ENCODE peak calls at places on chromosomes 1 and 21, in seven cellular contexts. One of them, this sample, is unnamed. For H3K4me1, the result is how much of the 10 kb centered on the place peaks cover.

GRCh38 chr21:38979271-38980196 is 173.8 kb downstream of the ETS2 start:
- DNase-seq in tibial artery: no peak
- DNase-seq in tibial nerve: no peak
- DNase-seq in CD8-positive, alpha-beta T cell: no peak
- DNase-seq in heart left ventricle: no peak
- DNase-seq in heart right ventricle: no peak
- DNase-seq in MM.1S: no peak
- DNase-seq in this sample: no peak

GRCh38 chr1:64920936-64921589 is 45.3 kb downstream of the JAK1 start:
- DNase-seq in tibial artery: no peak
- DNase-seq in tibial nerve: no peak
- DNase-seq in CD8-positive, alpha-beta T cell: no peak
- DNase-seq in heart left ventricle: no peak
- DNase-seq in heart right ventricle: no peak
- DNase-seq in MM.1S: no peak
- DNase-seq in this sample: no peak

GRCh38 chr1:19272064-19272463 is 16.5 kb downstream of the AKR7A3 start:
- DNase-seq in tibial artery: no peak
- DNase-seq in tibial nerve: no peak
- DNase-seq in CD8-positive, alpha-beta T cell: no peak
- DNase-seq in heart left ventricle: no peak
- DNase-seq in heart right ventricle: no peak
- DNase-seq in MM.1S: no peak
- DNase-seq in this sample: peak

GRCh38 chr1:236051107-236051885 is 13.6 kb downstream of the NID1 start:
- DNase-seq in tibial artery: no peak
- DNase-seq in tibial nerve: no peak
- DNase-seq in CD8-positive, alpha-beta T cell: no peak
- DNase-seq in heart left ventricle: no peak
- DNase-seq in heart right ventricle: peak
- DNase-seq in MM.1S: no peak
- DNase-seq in this sample: peak

GRCh38 chr1:4515727-4516289 is 138.6 kb upstream of the AJAP1 start:
- DNase-seq in tibial artery: no peak
- DNase-seq in tibial nerve: no peak
- DNase-seq in CD8-positive, alpha-beta T cell: no peak
- DNase-seq in heart left ventricle: no peak
- DNase-seq in heart right ventricle: no peak
- DNase-seq in MM.1S: no peak
- DNase-seq in this sample: peak

GRCh38 chr21:42063206-42063577 is 7.9 kb upstream of the UMODL1 start:
- DNase-seq in tibial artery: no peak
- DNase-seq in tibial nerve: no peak
- DNase-seq in CD8-positive, alpha-beta T cell: peak
- DNase-seq in heart left ventricle: no peak
- DNase-seq in heart right ventricle: no peak
- DNase-seq in MM.1S: peak
- DNase-seq in this sample: peak

GRCh38 chr1:151007853-151008243 is 401 bp upstream of the PRUNE1 start:
- DNase-seq in tibial artery: no peak
- DNase-seq in tibial nerve: no peak
- DNase-seq in CD8-positive, alpha-beta T cell: no peak
- DNase-seq in heart left ventricle: no peak
- DNase-seq in heart right ventricle: no peak
- DNase-seq in MM.1S: no peak
- DNase-seq in this sample: no peak

GRCh38 chr1:59972216-59972924 is 45.8 kb upstream of the CYP2J2 start:
- DNase-seq in tibial artery: no peak
- DNase-seq in tibial nerve: no peak
- DNase-seq in CD8-positive, alpha-beta T cell: no peak
- DNase-seq in heart left ventricle: no peak
- DNase-seq in heart right ventricle: no peak
- DNase-seq in MM.1S: no peak
- DNase-seq in this sample: no peak

GRCh38 chr1:26285366-26286063 is 5.6 kb downstream of the SH3BGRL3 start:
- DNase-seq in tibial artery: no peak
- DNase-seq in tibial nerve: no peak
- DNase-seq in CD8-positive, alpha-beta T cell: no peak
- DNase-seq in heart left ventricle: no peak
- DNase-seq in heart right ventricle: no peak
- DNase-seq in MM.1S: no peak
- DNase-seq in this sample: peak

GRCh38 chr1:188225975-188226374 is 1397.2 kb downstream of the PLA2G4A start:
- DNase-seq in tibial artery: no peak
- DNase-seq in tibial nerve: no peak
- DNase-seq in CD8-positive, alpha-beta T cell: no peak
- DNase-seq in heart left ventricle: no peak
- DNase-seq in heart right ventricle: no peak
- DNase-seq in MM.1S: no peak
- DNase-seq in this sample: no peak

GRCh38 chr1:246588322-246588721 is 22.1 kb downstream of the CNST start:
- DNase-seq in tibial artery: no peak
- DNase-seq in tibial nerve: no peak
- DNase-seq in CD8-positive, alpha-beta T cell: no peak
- DNase-seq in heart left ventricle: no peak
- DNase-seq in heart right ventricle: no peak
- DNase-seq in MM.1S: no peak
- DNase-seq in this sample: no peak

GRCh38 chr1:9128161-9128519 is 762 bp downstream of the GPR157 start:
- DNase-seq in tibial artery: peak
- DNase-seq in tibial nerve: no peak
- DNase-seq in CD8-positive, alpha-beta T cell: no peak
- DNase-seq in heart left ventricle: peak
- DNase-seq in heart right ventricle: peak
- DNase-seq in MM.1S: no peak
- DNase-seq in this sample: peak

GRCh38 chr1:37068897-37069296 is 34.6 kb upstream of the GRIK3 start:
- DNase-seq in tibial artery: no peak
- DNase-seq in tibial nerve: no peak
- DNase-seq in CD8-positive, alpha-beta T cell: no peak
- DNase-seq in heart left ventricle: no peak
- DNase-seq in heart right ventricle: no peak
- DNase-seq in MM.1S: no peak
- DNase-seq in this sample: no peak

GRCh38 chr1:154745286-154745731 is 124.8 kb downstream of the KCNN3 start:
- DNase-seq in tibial artery: no peak
- DNase-seq in tibial nerve: no peak
- DNase-seq in CD8-positive, alpha-beta T cell: no peak
- DNase-seq in heart left ventricle: peak
- DNase-seq in heart right ventricle: peak
- DNase-seq in MM.1S: peak
- DNase-seq in this sample: no peak

DNA sequence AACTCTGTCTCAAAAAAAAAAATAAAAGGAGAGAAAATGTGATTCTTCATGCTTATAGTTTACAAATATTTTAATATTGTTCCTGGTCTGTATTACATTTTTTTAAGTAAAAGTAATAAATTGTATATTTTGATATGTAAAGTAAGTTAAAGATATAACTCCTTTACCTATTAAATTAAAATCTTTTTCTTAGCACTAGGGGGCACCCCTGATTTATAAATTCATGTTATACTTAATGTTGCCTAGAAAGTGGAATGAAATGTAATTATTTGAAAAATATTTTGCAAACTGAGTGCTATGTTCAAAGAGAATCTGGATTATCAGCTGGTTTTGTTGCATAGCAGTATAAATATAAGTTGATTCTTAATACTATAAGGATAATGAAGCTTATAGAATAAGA is 49.2 kb downstream of the RALGPS2 start:
- DNase-seq in tibial artery: no peak
- DNase-seq in tibial nerve: no peak
- DNase-seq in CD8-positive, alpha-beta T cell: no peak
- DNase-seq in heart left ventricle: no peak
- DNase-seq in heart right ventricle: no peak
- DNase-seq in MM.1S: peak
- DNase-seq in this sample: no peak
- TF ChIP-seq CTCF in tibial artery: peak
- TF ChIP-seq CTCF in tibial nerve: no peak
- TF ChIP-seq CTCF in CD8-positive, alpha-beta T cell: peak
- TF ChIP-seq CTCF in heart left ventricle: peak
- TF ChIP-seq CTCF in heart right ventricle: peak
- TF ChIP-seq CTCF in MM.1S: peak
- TF ChIP-seq CTCF in this sample: peak

GRCh38 chr1:158098256-158098655 is 82.4 kb upstream of the CD1D start:
- DNase-seq in tibial artery: no peak
- DNase-seq in tibial nerve: no peak
- DNase-seq in CD8-positive, alpha-beta T cell: no peak
- DNase-seq in heart left ventricle: no peak
- DNase-seq in heart right ventricle: no peak
- DNase-seq in MM.1S: no peak
- DNase-seq in this sample: no peak

GRCh38 chr1:158101944-158102343 is 78.8 kb upstream of the CD1D start:
- DNase-seq in tibial artery: no peak
- DNase-seq in tibial nerve: no peak
- DNase-seq in CD8-positive, alpha-beta T cell: no peak
- DNase-seq in heart left ventricle: no peak
- DNase-seq in heart right ventricle: no peak
- DNase-seq in MM.1S: no peak
- DNase-seq in this sample: no peak

GRCh38 chr1:158101455-158101854 is 79.2 kb upstream of the CD1D start:
- DNase-seq in tibial artery: no peak
- DNase-seq in tibial nerve: no peak
- DNase-seq in CD8-positive, alpha-beta T cell: no peak
- DNase-seq in heart left ventricle: no peak
- DNase-seq in heart right ventricle: no peak
- DNase-seq in MM.1S: no peak
- DNase-seq in this sample: peak

GRCh38 chr1:158103275-158103674 is 77.4 kb upstream of the CD1D start:
- DNase-seq in tibial artery: no peak
- DNase-seq in tibial nerve: no peak
- DNase-seq in CD8-positive, alpha-beta T cell: no peak
- DNase-seq in heart left ventricle: no peak
- DNase-seq in heart right ventricle: no peak
- DNase-seq in MM.1S: no peak
- DNase-seq in this sample: no peak

GRCh38 chr1:158100498-158100897 is 80.2 kb upstream of the CD1D start:
- DNase-seq in tibial artery: no peak
- DNase-seq in tibial nerve: no peak
- DNase-seq in CD8-positive, alpha-beta T cell: no peak
- DNase-seq in heart left ventricle: no peak
- DNase-seq in heart right ventricle: no peak
- DNase-seq in MM.1S: no peak
- DNase-seq in this sample: no peak
- H3K4me1 ChIP-seq in tibial artery: under half
- H3K4me1 ChIP-seq in tibial nerve: under half
- H3K4me1 ChIP-seq in CD8-positive, alpha-beta T cell: under half
- H3K4me1 ChIP-seq in heart left ventricle: under half
- H3K4me1 ChIP-seq in heart right ventricle: under half
- H3K4me1 ChIP-seq in MM.1S: under half
- H3K4me1 ChIP-seq in this sample: under half

GRCh38 chr1:195956845-195957244 is 651.4 kb downstream of the KCNT2 start:
- DNase-seq in tibial artery: no peak
- DNase-seq in tibial nerve: no peak
- DNase-seq in CD8-positive, alpha-beta T cell: no peak
- DNase-seq in heart left ventricle: no peak
- DNase-seq in heart right ventricle: no peak
- DNase-seq in MM.1S: no peak
- DNase-seq in this sample: no peak
- TF ChIP-seq CTCF in tibial artery: no peak
- TF ChIP-seq CTCF in tibial nerve: no peak
- TF ChIP-seq CTCF in CD8-positive, alpha-beta T cell: no peak
- TF ChIP-seq CTCF in heart left ventricle: no peak
- TF ChIP-seq CTCF in heart right ventricle: no peak
- TF ChIP-seq CTCF in MM.1S: no peak
- TF ChIP-seq CTCF in this sample: no peak

DNA sequence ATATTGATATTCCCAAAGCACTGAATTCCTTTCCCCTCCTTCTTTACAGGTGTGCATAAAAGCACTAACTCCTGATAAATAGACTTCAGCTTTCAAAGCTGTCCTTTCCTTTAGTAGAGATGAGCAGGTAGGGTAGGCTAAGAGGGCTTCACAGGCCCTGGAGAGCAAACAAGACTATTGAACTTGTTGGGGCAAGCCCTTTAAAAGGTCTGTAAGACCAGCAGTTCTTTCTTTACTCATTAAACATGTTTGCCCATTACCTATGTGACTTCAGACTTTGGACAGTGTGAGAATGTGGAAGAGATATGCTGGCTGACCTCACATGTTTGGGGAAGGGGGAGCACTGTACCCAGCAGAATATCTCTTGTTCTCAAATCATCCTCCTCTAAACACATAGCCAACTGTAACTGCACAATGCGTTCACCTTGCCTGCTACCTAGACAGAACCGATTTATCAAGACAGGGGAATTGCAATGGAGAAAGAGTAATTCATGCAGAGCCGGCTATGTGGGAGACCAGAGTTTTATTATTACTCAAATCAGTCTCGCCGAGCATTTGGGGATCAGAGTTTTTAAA is 27.1 kb upstream of the HAO2 start:
- DNase-seq in tibial artery: no peak
- DNase-seq in tibial nerve: no peak
- DNase-seq in CD8-positive, alpha-beta T cell: no peak
- DNase-seq in heart left ventricle: no peak
- DNase-seq in heart right ventricle: no peak
- DNase-seq in MM.1S: no peak
- DNase-seq in this sample: no peak
- H3K4me1 ChIP-seq in tibial artery: under half
- H3K4me1 ChIP-seq in tibial nerve: under half
- H3K4me1 ChIP-seq in CD8-positive, alpha-beta T cell: under half
- H3K4me1 ChIP-seq in heart left ventricle: under half
- H3K4me1 ChIP-seq in heart right ventricle: under half
- H3K4me1 ChIP-seq in MM.1S: under half
- H3K4me1 ChIP-seq in this sample: under half

This sample was measured in osteoblast.